ENCODE peak calls at places on chromosomes 4 and X, in nine cellular contexts. F, Y, T, I, E, A, V, M and B are unnamed samples.

GRCh38 chr4:142406917-142407501 is 439.1 kb downstream of the INPP4B start:
- DNase-seq in F (no peak), Y (no peak), T (no peak), I (no peak), E (no peak), A (no peak), V (no peak), M (no peak), B (no peak)

GRCh38 chr4:140523370-140523856 is 555 bp upstream of the ELMOD2 start:
- DNase-seq in F (no peak), Y (no peak), T (no peak), I (no peak), E (no peak), A (no peak), V (no peak), M (no peak), B (no peak)

GRCh38 chr4:88017516-88018302 is 10.3 kb downstream of the PKD2 start:
- DNase-seq in F (no peak), Y (no peak), T (no peak), I (no peak), E (no peak), A (no peak), V (no peak), M (no peak), B (no peak)

GRCh38 chr4:186169942-186170802 is 21.2 kb upstream of the CYP4V2 start:
- DNase-seq in F (no peak), Y (no peak), T (no peak), I (no peak), E (no peak), A (no peak), V (no peak), M (no peak), B (no peak)

GRCh38 chrX:71579136-71579989 is 1.1 kb downstream of the GCNA start:
- DNase-seq in F (no peak), Y (no peak), T (peak; percentile 68), I (no peak), E (peak; percentile 54), A (no peak), V (no peak), M (no peak), B (no peak)

GRCh38 chrX:100731441-100732281 is at the start of gene SYTL4:
- DNase-seq in F (no peak), Y (no peak), T (peak; percentile 70), I (no peak), E (peak; percentile 72), A (no peak), V (peak; percentile 42), M (no peak), B (peak; percentile 9)

GRCh38 chr4:82614868-82615449 is 53.2 kb upstream of the TMEM150C start:
- DNase-seq in F (no peak), Y (no peak), T (no peak), I (no peak), E (no peak), A (no peak), V (no peak), M (no peak), B (no peak)

GRCh38 chr4:85543832-85544231 is 68.9 kb downstream of the ARHGAP24 start:
- DNase-seq in F (no peak), Y (no peak), T (no peak), I (no peak), E (no peak), A (no peak), V (no peak), M (no peak), B (no peak)

GRCh38 chrX:151517421-151517820 is 46.1 kb upstream of the PASD1 start:
- DNase-seq in F (no peak), Y (no peak), T (no peak), I (no peak), E (no peak), A (no peak), V (no peak), M (no peak), B (no peak)

GRCh38 chr4:95181446-95182306 is 367.1 kb downstream of the UNC5C start:
- DNase-seq in F (no peak), Y (no peak), T (peak; percentile 87), I (no peak), E (no peak), A (no peak), V (no peak), M (no peak), B (peak; percentile 22)

GRCh38 chr4:119284876-119285611 is 36.9 kb downstream of the FABP2 start:
- DNase-seq in F (no peak), Y (no peak), T (no peak), I (no peak), E (no peak), A (no peak), V (no peak), M (no peak), B (no peak)

GRCh38 chr4:177214935-177215334 is 94.7 kb upstream of the NEIL3 start:
- DNase-seq in F (no peak), Y (no peak), T (no peak), I (no peak), E (no peak), A (no peak), V (no peak), M (no peak), B (no peak)

GRCh38 chr4:156242390-156242789 is 288.7 kb upstream of the CTSO start:
- DNase-seq in F (peak; percentile 3), Y (no peak), T (no peak), I (no peak), E (no peak), A (no peak), V (no peak), M (no peak), B (no peak)

GRCh38 chrX:53283567-53283966 is 2.2 kb upstream of the IQSEC2 start:
- DNase-seq in F (no peak), Y (no peak), T (no peak), I (no peak), E (no peak), A (no peak), V (no peak), M (no peak), B (no peak)

GRCh38 chrX:53283099-53283498 is 1.7 kb upstream of the IQSEC2 start:
- DNase-seq in F (no peak), Y (no peak), T (no peak), I (no peak), E (no peak), A (no peak), V (no peak), M (no peak), B (no peak)

GRCh38 chrX:53280703-53281320 is 572 bp downstream of the IQSEC2 start:
- DNase-seq in F (no peak), Y (no peak), T (peak; percentile 65), I (no peak), E (peak; percentile 52), A (no peak), V (peak; percentile 38), M (peak; percentile 70), B (no peak)

GRCh38 chrX:53281321-53281822 is at the start of gene IQSEC2:
- DNase-seq in F (peak; percentile 21), Y (peak; percentile 7), T (peak; percentile 86), I (no peak), E (peak; percentile 93), A (no peak), V (peak; percentile 89), M (peak; percentile 79), B (peak; percentile 24)

GRCh38 chrX:53282313-53282712 is 929 bp upstream of the IQSEC2 start:
- DNase-seq in F (no peak), Y (no peak), T (peak; percentile 46), I (no peak), E (no peak), A (no peak), V (no peak), M (no peak), B (no peak)
- H3K27ac ChIP-seq in F (no peak overlapping the region), Y (no peak overlapping the region), T (no peak overlapping the region), I (no peak overlapping the region), E (no peak overlapping the region), A (no peak overlapping the region), V (peak overlapping the region; percentile 82), M (peak overlapping the region; percentile 65), B (no peak overlapping the region)

DNA sequence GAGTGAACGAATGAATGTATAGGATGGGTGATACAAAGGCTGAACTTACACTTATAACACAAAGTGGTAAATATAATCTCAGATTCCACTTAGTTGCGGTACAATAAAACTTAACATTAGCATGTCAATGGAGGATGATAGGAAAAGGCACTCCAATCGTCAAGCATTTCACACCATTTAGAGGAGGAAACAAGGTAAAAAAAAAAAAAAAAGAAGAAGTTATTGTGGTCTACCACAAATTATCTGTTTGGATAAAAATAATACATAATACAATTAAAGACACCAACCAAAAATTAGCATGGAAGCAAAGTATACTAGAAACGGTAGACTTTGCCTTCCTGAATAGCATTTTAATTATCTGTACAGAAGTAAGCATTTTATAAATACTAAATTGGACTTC is 205.5 kb downstream of the PPP3CA start:
- DNase-seq in F (no peak), Y (no peak), T (no peak), I (no peak), E (no peak), A (no peak), V (no peak), M (no peak), B (no peak)
- H3K27ac ChIP-seq in F (no peak overlapping the region), Y (no peak overlapping the region), T (no peak overlapping the region), I (no peak overlapping the region), E (no peak overlapping the region), A (no peak overlapping the region), V (no peak overlapping the region), M (no peak overlapping the region), B (no peak overlapping the region)

DNA sequence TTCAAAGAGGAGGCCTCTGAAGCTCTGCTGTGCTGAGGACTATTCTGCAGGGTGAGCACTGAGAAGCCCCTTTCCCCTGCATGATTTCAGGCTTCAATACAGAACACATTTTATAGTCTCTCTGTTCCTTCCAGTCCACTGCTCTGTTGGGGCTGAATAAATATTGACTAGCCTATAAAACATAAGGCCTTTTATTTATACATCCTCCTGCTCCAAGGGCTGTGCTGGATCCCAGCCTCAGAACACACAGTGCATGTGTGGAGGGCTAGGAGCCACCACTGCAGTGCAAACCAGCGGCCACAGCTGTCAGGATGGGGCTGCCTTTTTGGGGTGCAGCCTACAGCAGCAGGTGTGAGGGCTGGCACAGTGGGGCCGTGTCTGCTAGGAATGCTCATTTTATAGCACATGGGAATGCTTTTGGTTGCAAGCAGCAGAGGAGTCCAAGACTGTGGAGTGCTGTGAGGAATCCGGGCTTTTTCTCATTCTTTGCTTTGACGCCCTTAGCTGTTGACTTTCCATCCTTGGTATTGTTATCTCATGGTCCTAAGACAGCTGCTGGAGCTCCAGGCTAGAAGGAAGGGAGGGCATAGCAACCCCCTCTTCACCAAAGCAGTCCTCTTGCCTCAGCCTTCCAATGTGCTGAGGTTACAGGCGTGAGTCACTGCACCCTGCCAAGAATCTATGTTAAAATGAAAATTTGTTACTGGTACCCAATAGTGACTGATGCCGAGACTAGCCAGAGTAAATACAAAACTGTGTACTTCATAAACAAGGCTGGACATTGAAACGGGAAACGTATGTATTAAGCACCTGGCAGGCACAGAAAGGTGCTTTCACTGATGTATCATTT is 334.3 kb upstream of the GATB start:
- DNase-seq in F (no peak), Y (no peak), T (no peak), I (no peak), E (no peak), A (no peak), V (no peak), M (no peak), B (no peak)
- H3K27ac ChIP-seq in F (no peak overlapping the region), Y (no peak overlapping the region), T (no peak overlapping the region), I (no peak overlapping the region), E (no peak overlapping the region), A (no peak overlapping the region), V (peak overlapping the region; percentile 50), M (no peak overlapping the region), B (no peak overlapping the region)

DNA sequence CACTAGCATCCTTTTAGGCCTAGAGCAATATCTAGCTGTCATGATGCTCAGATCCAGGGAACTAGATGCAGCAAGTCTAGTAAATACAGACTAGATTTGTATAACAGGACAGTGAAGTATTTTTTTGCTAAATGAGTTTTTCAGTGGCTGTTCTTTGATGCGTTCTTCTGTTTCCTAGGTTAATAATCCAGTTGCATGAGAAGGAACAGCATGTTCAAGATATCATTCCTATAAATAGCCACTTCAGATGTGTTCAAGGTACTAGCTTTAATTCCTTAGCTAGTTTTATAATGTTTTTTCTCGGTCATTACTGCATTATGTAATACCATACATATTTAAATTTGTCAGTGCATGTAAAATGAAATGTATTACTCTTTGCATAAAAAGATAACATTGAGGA is 4.7 kb downstream of the OCRL start:
- DNase-seq in F (no peak), Y (no peak), T (no peak), I (no peak), E (no peak), A (no peak), V (no peak), M (no peak), B (no peak)
- H3K27ac ChIP-seq in F (peak overlapping the region; percentile 40), Y (no peak overlapping the region), T (no peak overlapping the region), I (no peak overlapping the region), E (no peak overlapping the region), A (no peak overlapping the region), V (no peak overlapping the region), M (peak overlapping the region; percentile 37), B (no peak overlapping the region)